ENCODE peak calls at places on chromosome 6, in four cellular contexts. X is HCT116, A is lower lobe of right lung, M is prostate gland. I is an unnamed sample.

GRCh38 chr6:27765028-27765427 is 147.2 kb downstream of the OR2B2 start:
- DNase-seq in A (no peak), X (no peak), M (no peak), I (no peak)

GRCh38 chr6:157896931-157897330 is 73.9 kb downstream of the SNX9 start:
- DNase-seq in M (no peak), A (no peak), X (no peak), I (no peak)

GRCh38 chr6:135030056-135030473 is 24.6 kb downstream of the HBS1L start:
- DNase-seq in M (no peak), A (no peak), X (no peak), I (no peak)

GRCh38 chr6:26044140-26045045 is 42.8 kb upstream of the HFE start:
- DNase-seq in X (no peak), M (peak; percentile 19), A (peak; percentile 69), I (no peak)

GRCh38 chr6:106975699-106976032 is 1.1 kb upstream of the CD24 start:
- DNase-seq in A (no peak), X (no peak), M (no peak), I (no peak)

GRCh38 chr6:34592208-34592952 is 36.3 kb upstream of the SPDEF start:
- DNase-seq in A (no peak), X (no peak), M (no peak), I (no peak)

GRCh38 chr6:56900784-56901183 is 54.1 kb upstream of the BEND6 start:
- DNase-seq in A (no peak), X (no peak), M (no peak), I (no peak)

GRCh38 chr6:158697798-158698197 is 47.9 kb downstream of the SYTL3 start:
- DNase-seq in M (no peak), X (peak; percentile 75), A (no peak), I (no peak)

GRCh38 chr6:20236899-20237600 is 24.8 kb upstream of the MBOAT1 start:
- DNase-seq in M (no peak), A (no peak), X (no peak), I (no peak)

GRCh38 chr6:3960754-3961361 is 111.7 kb downstream of the FAM50B start:
- DNase-seq in A (no peak), M (no peak), X (no peak), I (no peak)

GRCh38 chr6:166639921-166640320 is 12.9 kb upstream of the RPS6KA2 start:
- DNase-seq in X (no peak), A (no peak), M (no peak), I (no peak)

GRCh38 chr6:168985705-168986104 is 267.9 kb downstream of the THBS2 start:
- DNase-seq in A (no peak), M (no peak), X (no peak), I (no peak)

DNA sequence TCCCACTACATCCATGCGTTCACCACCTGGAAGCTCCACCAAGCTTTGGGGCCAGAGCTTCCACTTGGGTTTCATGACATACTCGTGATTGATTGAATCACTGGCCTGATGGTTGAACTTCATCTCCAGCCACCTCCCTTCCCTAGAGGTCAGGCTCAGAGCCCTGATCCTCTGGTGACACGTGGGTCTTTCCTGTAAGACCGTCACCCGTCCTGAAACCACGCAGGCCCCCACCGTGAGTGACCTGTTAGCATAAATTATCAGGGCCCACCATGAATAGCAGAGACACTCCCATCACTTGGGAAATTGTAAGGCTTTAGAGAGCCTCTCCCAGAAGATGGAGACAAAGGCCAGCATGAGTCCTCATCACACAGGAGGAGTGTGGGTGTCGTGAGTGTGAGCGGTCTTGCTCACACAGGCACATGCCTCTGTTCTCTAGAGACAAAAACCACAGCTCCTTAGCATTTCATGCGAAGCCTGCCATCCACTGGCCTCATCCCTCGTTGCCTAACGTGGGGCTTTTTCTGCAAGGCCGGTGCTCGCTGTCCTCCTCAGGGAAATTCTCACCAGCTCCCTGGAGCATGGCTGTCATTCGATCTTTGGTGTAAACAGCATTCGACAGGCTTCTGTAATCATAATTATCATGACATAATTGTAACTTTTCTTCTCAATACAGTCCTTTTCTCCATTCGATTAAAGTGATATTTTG is 65.1 kb upstream of the DUSP22 start:
- DNase-seq in M (no peak), X (no peak), A (no peak), I (no peak)
- TF ChIP-seq CTCF in M (no peak), X (no peak), A (no peak), I (no peak)

DNA sequence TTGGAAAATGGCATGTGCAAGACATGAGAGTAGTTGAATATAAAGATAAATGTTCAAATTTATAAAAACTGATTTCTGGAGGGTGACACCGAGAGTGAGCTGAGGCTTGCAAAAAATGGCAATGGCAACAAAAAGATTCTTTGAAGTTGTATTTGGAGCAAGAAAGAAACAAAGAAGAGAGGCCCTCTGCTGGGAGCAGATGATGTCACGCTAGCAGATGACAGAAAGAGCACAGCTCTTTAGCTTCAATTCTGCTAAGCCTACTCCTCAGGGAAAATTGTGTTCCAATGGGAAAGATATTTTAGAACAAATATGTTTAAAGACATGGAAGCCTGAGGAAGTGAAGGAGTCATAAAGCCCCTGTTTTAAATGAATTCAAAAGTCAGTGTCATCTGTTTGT is 125.3 kb upstream of the NOX3 start:
- DNase-seq in M (no peak), X (no peak), A (no peak), I (no peak)
- TF ChIP-seq CTCF in M (no peak), X (peak; percentile 12), A (no peak), I (no peak)

GRCh38 chr6:44485601-44486000 is 98.1 kb downstream of the CDC5L start:
- DNase-seq in A (no peak), X (no peak), M (no peak), I (no peak)
- TF ChIP-seq CTCF in A (no peak), X (no peak), M (no peak), I (no peak)

GRCh38 chr6:52904562-52905279 is 4.8 kb downstream of the GSTA3 start:
- DNase-seq in M (no peak), A (no peak), X (no peak), I (no peak)
- TF ChIP-seq CTCF in M (no peak), A (no peak), X (peak; percentile 15), I (no peak)

DNA sequence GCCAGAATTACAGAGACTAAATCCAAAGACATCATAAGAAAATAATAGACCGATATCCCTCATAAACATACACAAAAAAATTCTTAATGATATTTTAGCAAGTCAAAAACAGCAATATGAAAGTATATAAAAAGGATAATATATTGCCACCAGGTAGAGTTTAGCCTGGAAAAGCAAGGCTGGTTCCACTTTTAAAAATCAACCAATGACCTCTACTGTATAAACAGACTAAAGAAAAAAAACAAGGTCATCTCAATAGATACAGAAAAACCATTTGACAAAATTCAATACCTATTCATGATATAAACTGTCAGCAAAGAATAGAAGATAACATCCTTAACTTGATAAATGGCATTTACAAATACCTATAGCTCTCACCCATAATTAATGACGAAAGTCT is 9.7 kb downstream of the SERINC1 start:
- DNase-seq in X (no peak), M (no peak), A (no peak), I (no peak)
- TF ChIP-seq CTCF in X (no peak), M (no peak), A (no peak), I (no peak)

DNA sequence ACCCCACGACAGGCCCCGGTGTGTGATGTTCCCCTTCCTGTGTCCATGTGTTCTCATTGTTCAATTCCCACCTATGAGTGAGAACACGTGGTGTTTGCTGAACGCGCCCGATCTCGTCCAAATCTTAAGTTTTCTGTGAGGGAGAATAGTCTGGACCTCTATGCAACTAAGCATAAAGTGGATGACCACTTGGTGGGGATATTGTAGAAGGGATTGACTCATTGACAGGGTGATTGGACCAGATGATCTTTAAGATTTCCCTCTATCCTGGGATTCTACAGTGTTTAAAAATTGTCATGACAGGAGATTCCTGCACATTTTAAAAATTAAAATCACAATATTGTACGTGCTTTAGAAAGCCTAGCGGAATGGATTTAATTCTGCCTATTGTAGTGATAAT is 141.3 kb downstream of the TRMT11 start:
- DNase-seq in X (no peak), M (no peak), A (no peak), I (no peak)
- TF ChIP-seq CTCF in X (peak; percentile 3), M (no peak), A (no peak), I (no peak)

DNA sequence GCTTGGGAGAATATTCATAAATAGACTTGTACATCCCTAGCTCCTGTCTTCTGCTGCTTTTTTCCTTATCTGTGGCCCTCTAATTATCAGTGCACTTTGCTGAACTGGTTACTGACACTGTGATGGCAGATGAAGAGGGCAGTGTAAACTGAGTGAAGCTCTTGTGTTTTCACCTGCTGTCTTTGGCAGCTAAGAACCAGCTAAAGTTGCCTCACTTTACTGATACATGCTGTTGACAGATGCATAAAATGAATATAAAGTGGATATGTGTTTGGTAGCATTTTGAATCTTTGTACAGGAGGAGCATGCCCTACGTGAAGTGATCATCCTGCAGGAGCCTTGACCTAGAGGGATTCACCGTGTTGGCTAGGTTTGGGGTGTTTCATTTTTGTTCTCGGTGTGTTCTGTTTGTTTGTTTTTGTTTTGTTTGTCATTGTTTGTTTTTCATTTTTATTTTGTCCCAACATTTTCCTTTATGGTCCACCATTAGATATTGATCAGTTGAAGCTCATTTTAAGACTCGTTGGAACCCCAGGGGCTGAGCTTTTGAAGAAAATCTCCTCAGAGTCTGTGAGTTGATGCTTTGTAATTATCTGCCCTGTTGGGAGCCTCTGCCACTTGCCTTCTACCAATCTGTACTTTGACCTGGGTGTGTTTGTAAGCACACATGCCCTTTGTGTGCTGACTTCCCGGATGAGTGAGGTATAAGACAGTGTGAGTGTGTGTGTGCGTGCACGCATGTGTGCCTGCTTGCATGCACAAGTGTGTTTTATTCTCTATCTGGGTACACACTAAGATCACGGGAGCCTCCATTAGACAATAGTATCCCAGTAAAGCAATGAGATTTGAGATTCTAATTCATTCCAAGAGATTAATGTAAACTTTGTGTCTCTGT is 34.6 kb upstream of the MAPK13 start:
- DNase-seq in A (no peak), M (no peak), X (no peak), I (no peak)
- TF ChIP-seq CTCF in A (no peak), M (no peak), X (no peak), I (peak; percentile 61)